ENCODE peak calls at places on chromosome 10, in seven cellular contexts. One of them, this sample, is unnamed.
A peak's percentile ranks its signal among the peaks of the same experiment; 100 is the strongest.

GRCh38 chr10:97937054-97937453 is 87.4 kb downstream of the GOLGA7B start:
- DNase-seq in neuronal stem cell: no peak
- DNase-seq in trophoblast cell: peak; percentile 10
- DNase-seq in IMR-90: no peak
- DNase-seq in H9: no peak
- DNase-seq in H1: no peak
- DNase-seq in mesenchymal stem cell: no peak
- DNase-seq in this sample: no peak

GRCh38 chr10:132665946-132666732 is 119.8 kb downstream of the NKX6-2 start:
- DNase-seq in H9: no peak
- DNase-seq in IMR-90: peak; percentile 97
- DNase-seq in neuronal stem cell: no peak
- DNase-seq in trophoblast cell: peak; percentile 9
- DNase-seq in mesenchymal stem cell: peak; percentile 96
- DNase-seq in H1: no peak
- DNase-seq in this sample: no peak

GRCh38 chr10:82969405-82969804 is 1094.4 kb downstream of the NRG3 start:
- DNase-seq in H1: no peak
- DNase-seq in neuronal stem cell: no peak
- DNase-seq in trophoblast cell: peak; percentile 55
- DNase-seq in IMR-90: peak; percentile 4
- DNase-seq in mesenchymal stem cell: peak; percentile 35
- DNase-seq in H9: no peak
- DNase-seq in this sample: peak; percentile 40

GRCh38 chr10:48478980-48479811 is 125.7 kb downstream of the ARHGAP22 start:
- DNase-seq in trophoblast cell: no peak
- DNase-seq in H1: no peak
- DNase-seq in mesenchymal stem cell: no peak
- DNase-seq in neuronal stem cell: no peak
- DNase-seq in H9: peak; percentile 33
- DNase-seq in IMR-90: no peak
- DNase-seq in this sample: no peak

GRCh38 chr10:133614830-133615580 is 11.6 kb downstream of the FRG2B start:
- DNase-seq in mesenchymal stem cell: no peak
- DNase-seq in neuronal stem cell: no peak
- DNase-seq in H9: no peak
- DNase-seq in IMR-90: no peak
- DNase-seq in H1: no peak
- DNase-seq in trophoblast cell: no peak
- DNase-seq in this sample: no peak

GRCh38 chr10:131231965-131232541 is 79.5 kb downstream of the TCERG1L start:
- DNase-seq in trophoblast cell: no peak
- DNase-seq in IMR-90: no peak
- DNase-seq in neuronal stem cell: no peak
- DNase-seq in H1: no peak
- DNase-seq in H9: no peak
- DNase-seq in mesenchymal stem cell: no peak
- DNase-seq in this sample: peak; percentile 25

GRCh38 chr10:91883549-91884542 is 25.4 kb downstream of the FGFBP3 start:
- DNase-seq in IMR-90: peak; percentile 41
- DNase-seq in H9: peak; percentile 61
- DNase-seq in neuronal stem cell: peak; percentile 50
- DNase-seq in H1: no peak
- DNase-seq in trophoblast cell: peak; percentile 74
- DNase-seq in mesenchymal stem cell: peak; percentile 45
- DNase-seq in this sample: peak; percentile 76

GRCh38 chr10:130190737-130191115 is 54.5 kb downstream of the GLRX3 start:
- DNase-seq in H1: no peak
- DNase-seq in IMR-90: no peak
- DNase-seq in H9: no peak
- DNase-seq in neuronal stem cell: no peak
- DNase-seq in trophoblast cell: no peak
- DNase-seq in mesenchymal stem cell: no peak
- DNase-seq in this sample: no peak

GRCh38 chr10:43402176-43402575 is 6.8 kb downstream of the HNRNPF start:
- DNase-seq in trophoblast cell: peak; percentile 38
- DNase-seq in mesenchymal stem cell: no peak
- DNase-seq in H9: no peak
- DNase-seq in H1: no peak
- DNase-seq in neuronal stem cell: no peak
- DNase-seq in IMR-90: no peak
- DNase-seq in this sample: no peak

GRCh38 chr10:2256241-2256640 is 518.9 kb upstream of the ADARB2 start:
- DNase-seq in neuronal stem cell: no peak
- DNase-seq in IMR-90: no peak
- DNase-seq in trophoblast cell: no peak
- DNase-seq in H1: no peak
- DNase-seq in mesenchymal stem cell: no peak
- DNase-seq in H9: no peak
- DNase-seq in this sample: no peak

GRCh38 chr10:110444009-110444347 is 53.7 kb upstream of the DUSP5 start:
- DNase-seq in neuronal stem cell: no peak
- DNase-seq in IMR-90: no peak
- DNase-seq in H1: no peak
- DNase-seq in H9: no peak
- DNase-seq in trophoblast cell: no peak
- DNase-seq in mesenchymal stem cell: no peak
- DNase-seq in this sample: no peak

GRCh38 chr10:58660577-58661255 is 148.0 kb downstream of the BICC1 start:
- DNase-seq in neuronal stem cell: no peak
- DNase-seq in mesenchymal stem cell: no peak
- DNase-seq in trophoblast cell: no peak
- DNase-seq in H9: no peak
- DNase-seq in IMR-90: no peak
- DNase-seq in H1: no peak
- DNase-seq in this sample: no peak

GRCh38 chr10:70602665-70603438 is at the start of gene PRF1:
- DNase-seq in H9: no peak
- DNase-seq in IMR-90: no peak
- DNase-seq in trophoblast cell: no peak
- DNase-seq in H1: peak; percentile 44
- DNase-seq in neuronal stem cell: no peak
- DNase-seq in mesenchymal stem cell: no peak
- DNase-seq in this sample: no peak

GRCh38 chr10:69883256-69883655 is 81.5 kb downstream of the COL13A1 start:
- DNase-seq in IMR-90: no peak
- DNase-seq in H9: no peak
- DNase-seq in trophoblast cell: no peak
- DNase-seq in mesenchymal stem cell: no peak
- DNase-seq in H1: no peak
- DNase-seq in neuronal stem cell: no peak
- DNase-seq in this sample: peak; percentile 74

GRCh38 chr10:29668628-29669027 is 33.9 kb upstream of the SVIL start:
- DNase-seq in IMR-90: peak; percentile 47
- DNase-seq in neuronal stem cell: no peak
- DNase-seq in mesenchymal stem cell: no peak
- DNase-seq in H1: no peak
- DNase-seq in trophoblast cell: peak; percentile 90
- DNase-seq in H9: no peak
- DNase-seq in this sample: no peak

GRCh38 chr10:78974409-78975317 is 94.1 kb upstream of the ZMIZ1 start:
- DNase-seq in IMR-90: peak; percentile 94
- DNase-seq in neuronal stem cell: peak; percentile 41
- DNase-seq in mesenchymal stem cell: peak; percentile 99
- DNase-seq in H9: peak; percentile 82
- DNase-seq in H1: peak; percentile 70
- DNase-seq in trophoblast cell: peak; percentile 74
- DNase-seq in this sample: peak; percentile 92

GRCh38 chr10:69403519-69403918 is 13.2 kb downstream of the TACR2 start:
- DNase-seq in H1: no peak
- DNase-seq in neuronal stem cell: no peak
- DNase-seq in mesenchymal stem cell: no peak
- DNase-seq in IMR-90: peak; percentile 96
- DNase-seq in H9: no peak
- DNase-seq in trophoblast cell: no peak
- DNase-seq in this sample: no peak

GRCh38 chr10:116208999-116209398 is 64.0 kb downstream of the GFRA1 start:
- DNase-seq in H9: no peak
- DNase-seq in neuronal stem cell: no peak
- DNase-seq in H1: no peak
- DNase-seq in IMR-90: no peak
- DNase-seq in mesenchymal stem cell: no peak
- DNase-seq in trophoblast cell: no peak
- DNase-seq in this sample: no peak

GRCh38 chr10:63667596-63667995 is 146.4 kb downstream of the REEP3 start:
- DNase-seq in trophoblast cell: no peak
- DNase-seq in H9: no peak
- DNase-seq in mesenchymal stem cell: no peak
- DNase-seq in H1: no peak
- DNase-seq in neuronal stem cell: no peak
- DNase-seq in IMR-90: no peak
- DNase-seq in this sample: no peak

GRCh38 chr10:70132098-70133029 is at the start of gene AIFM2:
- DNase-seq in H9: peak; percentile 79
- DNase-seq in trophoblast cell: peak; percentile 64
- DNase-seq in neuronal stem cell: peak; percentile 40
- DNase-seq in H1: peak; percentile 85
- DNase-seq in IMR-90: peak; percentile 61
- DNase-seq in mesenchymal stem cell: peak; percentile 80
- DNase-seq in this sample: peak; percentile 78

GRCh38 chr10:93542358-93542791 is 24.1 kb upstream of the FFAR4 start:
- DNase-seq in neuronal stem cell: no peak
- DNase-seq in H9: no peak
- DNase-seq in mesenchymal stem cell: peak; percentile 22
- DNase-seq in IMR-90: peak; percentile 9
- DNase-seq in trophoblast cell: no peak
- DNase-seq in H1: no peak
- DNase-seq in this sample: no peak

GRCh38 chr10:75261813-75262725 is 26.3 kb upstream of the COMTD1 start:
- DNase-seq in mesenchymal stem cell: no peak
- DNase-seq in neuronal stem cell: no peak
- DNase-seq in H9: no peak
- DNase-seq in trophoblast cell: no peak
- DNase-seq in H1: no peak
- DNase-seq in IMR-90: peak; percentile 15
- DNase-seq in this sample: no peak

GRCh38 chr10:60718891-60719290 is 59.4 kb upstream of the CDK1 start:
- DNase-seq in neuronal stem cell: no peak
- DNase-seq in trophoblast cell: no peak
- DNase-seq in mesenchymal stem cell: peak; percentile 44
- DNase-seq in H1: no peak
- DNase-seq in H9: no peak
- DNase-seq in IMR-90: no peak
- DNase-seq in this sample: no peak

DNA sequence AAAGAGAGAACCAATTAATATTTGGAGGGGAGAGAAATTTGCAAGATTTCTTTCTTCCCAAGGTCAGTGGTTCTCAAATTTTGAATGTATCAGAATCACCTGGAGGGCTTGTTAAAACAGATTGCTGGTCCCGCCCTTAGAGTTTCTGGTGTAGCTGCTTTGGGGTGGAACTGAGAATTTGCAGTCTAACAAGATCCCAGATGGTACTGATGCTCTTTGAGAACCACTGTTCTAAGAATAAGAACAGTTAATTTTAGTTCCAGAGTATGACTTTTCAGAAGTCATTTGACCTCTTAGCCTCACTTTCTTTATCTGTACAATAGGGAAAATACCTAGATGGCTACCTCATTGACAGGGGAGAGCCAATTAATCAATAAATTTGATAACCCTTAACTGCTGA is 161.6 kb downstream of the PRKG1 start:
- DNase-seq in trophoblast cell: no peak
- DNase-seq in IMR-90: no peak
- DNase-seq in H9: no peak
- DNase-seq in H1: no peak
- DNase-seq in neuronal stem cell: no peak
- DNase-seq in mesenchymal stem cell: no peak
- DNase-seq in this sample: no peak
- H3K23ac ChIP-seq in trophoblast cell: no peak overlapping the region
- H3K23ac ChIP-seq in IMR-90: no peak overlapping the region
- H3K23ac ChIP-seq in H9: no peak overlapping the region
- H3K23ac ChIP-seq in H1: no peak overlapping the region
- H3K23ac ChIP-seq in neuronal stem cell: no peak overlapping the region
- H3K23ac ChIP-seq in mesenchymal stem cell: no peak overlapping the region
- H3K23ac ChIP-seq in this sample: no peak overlapping the region

GRCh38 chr10:34426041-34426440 is 389.1 kb downstream of the PARD3 start:
- DNase-seq in H9: no peak
- DNase-seq in H1: no peak
- DNase-seq in IMR-90: no peak
- DNase-seq in mesenchymal stem cell: no peak
- DNase-seq in neuronal stem cell: no peak
- DNase-seq in trophoblast cell: no peak
- DNase-seq in this sample: no peak
- H3K27ac ChIP-seq in H9: no peak overlapping the region
- H3K27ac ChIP-seq in H1: no peak overlapping the region
- H3K27ac ChIP-seq in IMR-90: no peak overlapping the region
- H3K27ac ChIP-seq in mesenchymal stem cell: peak overlapping the region; percentile 87
- H3K27ac ChIP-seq in neuronal stem cell: no peak overlapping the region
- H3K27ac ChIP-seq in trophoblast cell: no peak overlapping the region
- H3K27ac ChIP-seq in this sample: no peak overlapping the region

DNA sequence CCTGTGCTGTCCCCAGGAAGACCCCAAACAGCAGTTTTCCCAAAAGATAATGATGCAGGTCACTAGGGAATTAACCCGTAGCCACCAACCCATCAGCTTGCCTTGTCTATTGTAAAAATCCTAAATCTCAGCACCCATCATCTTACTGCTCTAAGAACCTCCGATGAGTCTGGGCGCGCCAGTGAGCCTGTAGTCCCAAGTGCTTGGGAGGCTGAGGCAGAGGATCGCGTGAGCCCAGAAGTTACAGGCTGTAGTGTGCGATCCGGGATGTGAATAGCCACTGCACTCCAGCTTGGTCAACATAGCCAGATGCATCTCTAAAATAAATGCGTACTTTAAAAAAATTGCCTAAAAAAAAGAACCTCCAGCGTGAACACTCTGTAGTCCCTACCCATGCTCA is 951 bp downstream of the AS3MT start:
- DNase-seq in H9: peak; percentile 35
- DNase-seq in neuronal stem cell: no peak
- DNase-seq in trophoblast cell: no peak
- DNase-seq in IMR-90: no peak
- DNase-seq in H1: no peak
- DNase-seq in mesenchymal stem cell: no peak
- DNase-seq in this sample: no peak
- H3K23ac ChIP-seq in H9: no peak overlapping the region
- H3K23ac ChIP-seq in neuronal stem cell: no peak overlapping the region
- H3K23ac ChIP-seq in trophoblast cell: no peak overlapping the region
- H3K23ac ChIP-seq in IMR-90: no peak overlapping the region
- H3K23ac ChIP-seq in H1: no peak overlapping the region
- H3K23ac ChIP-seq in mesenchymal stem cell: no peak overlapping the region
- H3K23ac ChIP-seq in this sample: no peak overlapping the region

GRCh38 chr10:6221192-6221940 is 18.6 kb downstream of the PFKFB3 start:
- DNase-seq in H1: no peak
- DNase-seq in trophoblast cell: no peak
- DNase-seq in mesenchymal stem cell: no peak
- DNase-seq in neuronal stem cell: no peak
- DNase-seq in H9: no peak
- DNase-seq in IMR-90: no peak
- DNase-seq in this sample: no peak

GRCh38 chr10:6218692-6219493 is 16.2 kb downstream of the PFKFB3 start:
- DNase-seq in H9: no peak
- DNase-seq in neuronal stem cell: peak; percentile 17
- DNase-seq in H1: no peak
- DNase-seq in IMR-90: peak; percentile 55
- DNase-seq in mesenchymal stem cell: peak; percentile 90
- DNase-seq in trophoblast cell: peak; percentile 79
- DNase-seq in this sample: peak; percentile 21

GRCh38 chr10:6219494-6219836 is 16.7 kb downstream of the PFKFB3 start:
- DNase-seq in IMR-90: no peak
- DNase-seq in trophoblast cell: no peak
- DNase-seq in mesenchymal stem cell: no peak
- DNase-seq in H1: no peak
- DNase-seq in H9: no peak
- DNase-seq in neuronal stem cell: no peak
- DNase-seq in this sample: no peak

GRCh38 chr10:6221971-6222751 is 19.4 kb downstream of the PFKFB3 start:
- DNase-seq in IMR-90: peak; percentile 29
- DNase-seq in neuronal stem cell: no peak
- DNase-seq in H1: no peak
- DNase-seq in trophoblast cell: no peak
- DNase-seq in H9: no peak
- DNase-seq in mesenchymal stem cell: peak; percentile 59
- DNase-seq in this sample: no peak

GRCh38 chr10:6220418-6221191 is 17.9 kb downstream of the PFKFB3 start:
- DNase-seq in trophoblast cell: no peak
- DNase-seq in H9: no peak
- DNase-seq in H1: no peak
- DNase-seq in neuronal stem cell: no peak
- DNase-seq in mesenchymal stem cell: no peak
- DNase-seq in IMR-90: no peak
- DNase-seq in this sample: no peak
- H3K27ac ChIP-seq in trophoblast cell: peak overlapping the region; percentile 93
- H3K27ac ChIP-seq in H9: no peak overlapping the region
- H3K27ac ChIP-seq in H1: no peak overlapping the region
- H3K27ac ChIP-seq in neuronal stem cell: no peak overlapping the region
- H3K27ac ChIP-seq in mesenchymal stem cell: no peak overlapping the region
- H3K27ac ChIP-seq in IMR-90: no peak overlapping the region
- H3K27ac ChIP-seq in this sample: no peak overlapping the region

This sample was measured in mesendoderm.